ENCODE peak calls at places on chromosomes 16 and 17, in eight cellular contexts. Y is ELF-1; L is effector memory CD8-positive, alpha-beta T cell; J is mucosa of descending colon; N is NCI-H510A; C is RWPE1; X is ELR; P is NCI-H1092. T is an unnamed sample.
A peak's percentile ranks its signal among the peaks of the same experiment; 100 is the strongest.

GRCh38 chr17:3004925-3005324 is 58.5 kb downstream of the OR1D5 start:
- DNase-seq in Y (peak; percentile 21), L (no peak), J (peak; percentile 43), N (no peak), C (no peak), X (no peak), P (no peak), T (no peak)

GRCh38 chr16:89320717-89321501 is 103.4 kb downstream of the ZNF778 start:
- DNase-seq in Y (peak; percentile 64), L (no peak), J (peak; percentile 85), N (peak; percentile 80), C (peak; percentile 55), X (peak; percentile 56), P (peak; percentile 41), T (peak; percentile 86)

GRCh38 chr16:28202147-28202746 is 9.5 kb downstream of the XPO6 start:
- DNase-seq in Y (no peak), L (peak; percentile 22), J (no peak), N (no peak), C (no peak), X (peak; percentile 62), P (no peak), T (no peak)

GRCh38 chr16:19450186-19450585 is 32.5 kb downstream of the TMC5 start:
- DNase-seq in Y (no peak), L (no peak), J (no peak), N (no peak), C (no peak), X (no peak), P (no peak), T (no peak)

GRCh38 chr17:50170662-50171370 is 5.0 kb downstream of the SGCA start:
- DNase-seq in Y (no peak), L (no peak), J (peak; percentile 23), N (no peak), C (no peak), X (peak; percentile 42), P (no peak), T (no peak)

GRCh38 chr17:81967533-81968395 is 6.8 kb upstream of the NOTUM start:
- DNase-seq in Y (peak; percentile 97), L (peak; percentile 67), J (peak; percentile 88), N (peak; percentile 94), C (peak; percentile 22), X (peak; percentile 59), P (peak; percentile 40), T (peak; percentile 92)

GRCh38 chr17:74097461-74098131 is 105.9 kb upstream of the RPL38 start:
- DNase-seq in Y (no peak), L (no peak), J (no peak), N (no peak), C (no peak), X (no peak), P (no peak), T (no peak)

GRCh38 chr17:44417553-44417952 is 28.1 kb upstream of the ITGA2B start:
- DNase-seq in Y (no peak), L (no peak), J (no peak), N (no peak), C (peak; percentile 79), X (peak; percentile 83), P (no peak), T (no peak)

GRCh38 chr17:80294210-80294609 is 33.6 kb downstream of the RNF213 start:
- DNase-seq in Y (no peak), L (no peak), J (peak; percentile 46), N (no peak), C (no peak), X (no peak), P (no peak), T (no peak)

GRCh38 chr17:76983075-76983411 is 114.8 kb downstream of the MGAT5B start:
- DNase-seq in Y (no peak), L (no peak), J (peak; percentile 38), N (no peak), C (no peak), X (no peak), P (no peak), T (no peak)

GRCh38 chr17:66790476-66791061 is 44.3 kb upstream of the CACNG5 start:
- DNase-seq in Y (no peak), L (no peak), J (no peak), N (no peak), C (no peak), X (no peak), P (no peak), T (no peak)

GRCh38 chr17:7850970-7851437 is 3.9 kb upstream of the TMEM88 start:
- DNase-seq in Y (no peak), L (no peak), J (peak; percentile 57), N (no peak), C (no peak), X (no peak), P (no peak), T (no peak)

GRCh38 chr16:68417711-68418301 is 30.5 kb downstream of the SMPD3 start:
- DNase-seq in Y (no peak), L (peak; percentile 62), J (peak; percentile 87), N (peak; percentile 52), C (peak; percentile 74), X (no peak), P (peak; percentile 71), T (no peak)

GRCh38 chr16:1929105-1929504 is 10.9 kb upstream of the HS3ST6 start:
- DNase-seq in Y (no peak), L (no peak), J (no peak), N (no peak), C (no peak), X (peak; percentile 30), P (no peak), T (peak; percentile 61)

GRCh38 chr17:66541461-66542182 is 239.2 kb downstream of the PRKCA start:
- DNase-seq in Y (no peak), L (no peak), J (no peak), N (no peak), C (no peak), X (peak; percentile 95), P (no peak), T (no peak)

GRCh38 chr16:74601131-74601871 is 5.6 kb downstream of the GLG1 start:
- DNase-seq in Y (no peak), L (peak; percentile 37), J (peak; percentile 76), N (no peak), C (peak; percentile 25), X (peak; percentile 70), P (no peak), T (no peak)

GRCh38 chr16:2415085-2415484 is 14.2 kb upstream of the CCNF start:
- DNase-seq in Y (no peak), L (no peak), J (no peak), N (no peak), C (no peak), X (no peak), P (no peak), T (no peak)

GRCh38 chr17:45814622-45815606 is 29.8 kb upstream of the SPPL2C start:
- DNase-seq in Y (no peak), L (no peak), J (no peak), N (no peak), C (no peak), X (no peak), P (no peak), T (no peak)

GRCh38 chr17:4557626-4558310 is 2.6 kb upstream of the MYBBP1A start:
- DNase-seq in Y (no peak), L (no peak), J (peak; percentile 47), N (no peak), C (no peak), X (no peak), P (no peak), T (no peak)

GRCh38 chr17:59105852-59106462 is 723 bp downstream of the TRIM37 start:
- DNase-seq in Y (no peak), L (peak; percentile 74), J (peak; percentile 85), N (peak; percentile 50), C (peak; percentile 54), X (peak; percentile 69), P (peak; percentile 54), T (peak; percentile 61)

GRCh38 chr17:18259621-18260331 is 686 bp upstream of the MIEF2 start:
- DNase-seq in Y (peak; percentile 39), L (no peak), J (no peak), N (no peak), C (peak; percentile 75), X (peak; percentile 93), P (no peak), T (no peak)

GRCh38 chr17:70239391-70239826 is 70.1 kb downstream of the KCNJ2 start:
- DNase-seq in Y (no peak), L (no peak), J (no peak), N (no peak), C (no peak), X (no peak), P (no peak), T (no peak)

GRCh38 chr17:67680445-67681224 is 37.1 kb upstream of the NOL11 start:
- DNase-seq in Y (no peak), L (no peak), J (no peak), N (no peak), C (no peak), X (no peak), P (no peak), T (no peak)

T was measured in BE2C.